ENCODE peak calls at places on chromosomes 7 and 10, in ten cellular contexts. T, V, H, J, I, E, L, P, B and C are unnamed samples.

GRCh38 chr10:76329891-76330575 is 898.6 kb downstream of the LRMDA start:
- DNase-seq in T (no peak), V (no peak), H (no peak), J (peak), I (no peak), E (no peak), L (no peak), P (no peak), B (no peak), C (no peak)

GRCh38 chr7:135672560-135673359 is 10.4 kb downstream of the STMP1 start:
- DNase-seq in T (no peak), V (peak), H (no peak), J (peak), I (peak), E (peak), L (no peak), P (no peak), B (no peak), C (no peak)

GRCh38 chr7:33982425-33982786 is 77.1 kb downstream of the BMPER start:
- DNase-seq in T (no peak), V (no peak), H (no peak), J (peak), I (no peak), E (no peak), L (no peak), P (no peak), B (no peak), C (no peak)

GRCh38 chr7:45712872-45713668 is 138.9 kb downstream of the ADCY1 start:
- DNase-seq in T (no peak), V (no peak), H (peak), J (no peak), I (no peak), E (no peak), L (peak), P (no peak), B (no peak), C (no peak)

GRCh38 chr7:24907311-24907886 is 72.6 kb downstream of the OSBPL3 start:
- DNase-seq in T (no peak), V (no peak), H (no peak), J (peak), I (no peak), E (no peak), L (no peak), P (no peak), B (no peak), C (no peak)

GRCh38 chr7:147235983-147236382 is 1119.4 kb downstream of the CNTNAP2 start:
- DNase-seq in T (no peak), V (no peak), H (no peak), J (no peak), I (no peak), E (no peak), L (no peak), P (no peak), B (no peak), C (no peak)

GRCh38 chr7:51278797-51279196 is 37.8 kb downstream of the COBL start:
- DNase-seq in T (peak), V (no peak), H (no peak), J (peak), I (no peak), E (no peak), L (no peak), P (no peak), B (no peak), C (no peak)

GRCh38 chr7:98251251-98251843 is 685 bp downstream of the TECPR1 start:
- DNase-seq in T (peak), V (no peak), H (no peak), J (no peak), I (no peak), E (peak), L (no peak), P (peak), B (peak), C (no peak)

GRCh38 chr7:142319970-142320369 is 62.1 kb upstream of the PRSS58 start:
- DNase-seq in T (no peak), V (no peak), H (peak), J (no peak), I (no peak), E (no peak), L (no peak), P (no peak), B (no peak), C (no peak)

GRCh38 chr10:113709221-113709838 is 29.6 kb downstream of the CASP7 start:
- DNase-seq in T (no peak), V (no peak), H (no peak), J (peak), I (peak), E (no peak), L (no peak), P (no peak), B (no peak), C (no peak)

GRCh38 chr7:147607151-147607800 is 983.3 kb upstream of the C7orf33 start:
- DNase-seq in T (no peak), V (peak), H (peak), J (no peak), I (no peak), E (no peak), L (no peak), P (no peak), B (no peak), C (no peak)

GRCh38 chr7:102111063-102111757 is 175.5 kb upstream of the SH2B2 start:
- DNase-seq in T (no peak), V (no peak), H (no peak), J (no peak), I (no peak), E (no peak), L (no peak), P (peak), B (no peak), C (no peak)

GRCh38 chr7:154577141-154577540 is 425.8 kb downstream of the PAXIP1 start:
- DNase-seq in T (no peak), V (no peak), H (no peak), J (no peak), I (no peak), E (no peak), L (no peak), P (no peak), B (no peak), C (no peak)

GRCh38 chr10:86349474-86349873 is 17.1 kb downstream of the GRID1 start:
- DNase-seq in T (no peak), V (peak), H (peak), J (no peak), I (no peak), E (peak), L (peak), P (no peak), B (no peak), C (no peak)

GRCh38 chr7:73737491-73738219 is 947 bp downstream of the ABHD11 start:
- DNase-seq in T (no peak), V (no peak), H (no peak), J (no peak), I (no peak), E (no peak), L (peak), P (no peak), B (no peak), C (no peak)

GRCh38 chr7:143385891-143386781 is 5.0 kb downstream of the ZYX start:
- DNase-seq in T (no peak), V (no peak), H (no peak), J (no peak), I (no peak), E (peak), L (peak), P (no peak), B (peak), C (no peak)

GRCh38 chr7:128812514-128813168 is 17.6 kb upstream of the FLNC start:
- DNase-seq in T (peak), V (no peak), H (no peak), J (no peak), I (no peak), E (no peak), L (no peak), P (no peak), B (no peak), C (no peak)

GRCh38 chr7:45024126-45024744 is 24.2 kb downstream of the CCM2 start:
- DNase-seq in T (no peak), V (no peak), H (no peak), J (no peak), I (no peak), E (no peak), L (no peak), P (no peak), B (no peak), C (no peak)

GRCh38 chr10:48804740-48805182 is 120.1 kb downstream of the WDFY4 start:
- DNase-seq in T (no peak), V (no peak), H (no peak), J (no peak), I (no peak), E (no peak), L (no peak), P (no peak), B (no peak), C (no peak)

DNA sequence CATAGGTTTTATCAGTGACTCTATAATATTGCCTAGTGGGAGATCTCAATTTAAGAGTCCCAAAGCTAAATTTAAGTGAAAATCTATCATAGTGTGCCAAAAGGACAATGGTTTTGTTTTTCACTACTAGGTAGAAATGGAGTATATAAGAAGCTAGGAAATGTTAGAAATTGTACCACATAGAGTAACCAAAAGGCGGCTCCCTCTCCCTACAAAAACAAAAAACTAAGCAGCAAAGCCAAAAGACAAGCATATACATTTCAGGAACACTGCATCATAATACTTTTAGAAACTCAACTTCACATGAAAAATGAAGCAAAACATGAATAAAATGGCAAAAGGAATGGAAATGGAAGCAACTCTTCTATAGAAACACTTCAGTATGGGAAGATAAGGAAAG is 271.6 kb downstream of the CACNA2D1 start:
- DNase-seq in T (no peak), V (no peak), H (no peak), J (no peak), I (no peak), E (no peak), L (no peak), P (no peak), B (no peak), C (no peak)
- TF ChIP-seq CTCF in T (no peak), V (no peak), H (no peak), J (peak), I (no peak), E (no peak), L (no peak), P (no peak), B (no peak), C (no peak)

GRCh38 chr7:100358027-100358856 is at the start of gene PILRB:
- DNase-seq in T (no peak), V (no peak), H (no peak), J (no peak), I (no peak), E (no peak), L (no peak), P (no peak), B (peak), C (no peak)

GRCh38 chr7:100357131-100357561 is 771 bp upstream of the PILRB start:
- DNase-seq in T (no peak), V (no peak), H (no peak), J (no peak), I (no peak), E (no peak), L (peak), P (no peak), B (no peak), C (no peak)

GRCh38 chr7:100356416-100357068 is 1.4 kb upstream of the PILRB start:
- DNase-seq in T (no peak), V (no peak), H (no peak), J (no peak), I (no peak), E (no peak), L (peak), P (no peak), B (peak), C (no peak)

GRCh38 chr7:100360102-100360607 is 2.2 kb downstream of the PILRB start:
- DNase-seq in T (no peak), V (no peak), H (no peak), J (no peak), I (no peak), E (no peak), L (no peak), P (no peak), B (peak), C (no peak)

GRCh38 chr7:100358857-100359212 is 918 bp downstream of the PILRB start:
- DNase-seq in T (no peak), V (no peak), H (no peak), J (no peak), I (no peak), E (no peak), L (no peak), P (no peak), B (peak), C (no peak)
- TF ChIP-seq CTCF in T (no peak), V (no peak), H (no peak), J (no peak), I (no peak), E (no peak), L (no peak), P (no peak), B (no peak), C (no peak)

GRCh38 chr10:29529146-29529545 is 105.6 kb downstream of the SVIL start:
- DNase-seq in T (no peak), V (no peak), H (no peak), J (no peak), I (no peak), E (no peak), L (no peak), P (no peak), B (no peak), C (no peak)
- TF ChIP-seq CTCF in T (no peak), V (no peak), H (peak), J (no peak), I (no peak), E (no peak), L (no peak), P (no peak), B (no peak), C (no peak)

DNA sequence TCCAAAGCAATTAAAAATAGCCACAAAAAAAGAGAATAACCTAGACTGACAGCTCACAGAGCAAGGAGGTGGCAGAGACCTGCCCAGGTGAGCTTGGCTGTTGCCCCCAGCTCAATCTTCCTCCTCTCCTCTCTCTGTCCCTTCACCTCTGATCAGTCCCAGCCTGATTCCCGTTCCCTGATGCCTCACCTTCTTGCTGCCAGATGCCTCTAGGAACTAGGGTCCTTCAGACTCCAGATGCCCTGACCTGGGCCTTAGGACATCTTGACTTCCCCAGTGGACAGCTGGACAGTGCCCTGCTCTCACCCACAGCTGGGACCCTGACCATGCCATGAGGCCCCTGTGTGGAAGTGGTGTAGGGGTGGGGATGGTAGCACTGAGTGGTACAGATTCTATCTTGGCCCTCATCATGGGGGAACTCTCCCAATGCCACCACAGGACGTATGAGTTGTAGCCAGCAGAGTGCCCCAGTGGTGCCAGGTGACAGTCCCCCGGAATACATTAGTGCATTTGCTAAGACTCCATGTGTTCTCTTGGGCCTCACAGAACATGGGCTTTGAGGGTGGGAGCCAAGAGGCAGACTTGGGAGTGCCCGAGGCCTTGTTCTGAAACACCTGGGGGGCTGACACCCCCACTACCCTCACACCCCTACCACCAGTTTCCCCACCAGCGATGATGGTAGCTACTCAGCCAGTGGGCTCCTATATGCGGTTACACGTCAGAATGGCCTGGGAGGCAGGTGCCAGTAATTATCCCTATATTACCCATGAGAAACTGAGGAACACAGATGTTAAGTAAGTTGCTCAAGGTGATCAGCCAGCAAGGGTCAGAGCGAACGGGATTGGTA is 2.0 kb downstream of the DEPP1 start:
- DNase-seq in T (no peak), V (no peak), H (no peak), J (no peak), I (no peak), E (no peak), L (no peak), P (no peak), B (no peak), C (no peak)
- TF ChIP-seq CTCF in T (no peak), V (no peak), H (no peak), J (no peak), I (no peak), E (no peak), L (no peak), P (no peak), B (no peak), C (no peak)

GRCh38 chr10:7876541-7877127 is 58.3 kb downstream of the TAF3 start:
- DNase-seq in T (no peak), V (no peak), H (no peak), J (no peak), I (no peak), E (no peak), L (no peak), P (no peak), B (no peak), C (no peak)

GRCh38 chr10:7866191-7866590 is 47.9 kb downstream of the TAF3 start:
- DNase-seq in T (no peak), V (no peak), H (no peak), J (no peak), I (no peak), E (no peak), L (no peak), P (no peak), B (no peak), C (no peak)

GRCh38 chr10:7874864-7875263 is 56.6 kb downstream of the TAF3 start:
- DNase-seq in T (no peak), V (no peak), H (no peak), J (no peak), I (no peak), E (no peak), L (no peak), P (no peak), B (no peak), C (no peak)

DNA sequence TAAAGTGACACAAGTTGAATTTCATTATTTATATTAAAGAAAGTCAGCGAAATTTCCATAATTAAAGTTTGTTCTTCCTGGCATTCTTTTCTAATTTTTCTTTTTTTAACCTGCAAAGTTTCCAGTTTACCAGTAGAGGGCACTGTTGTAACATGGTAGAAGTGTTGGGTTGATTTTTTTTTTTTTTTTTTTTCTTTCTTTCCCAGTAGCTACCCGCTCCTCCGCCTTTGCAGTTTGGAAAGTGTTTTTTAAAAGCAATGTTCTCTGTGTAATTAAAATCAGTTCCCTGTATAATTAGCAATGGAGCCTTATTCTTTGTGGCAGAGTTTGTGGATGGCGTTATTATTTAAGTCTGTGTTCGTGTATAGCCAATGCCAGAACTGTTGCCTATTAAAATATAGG is 53.7 kb downstream of the TAF3 start:
- DNase-seq in T (no peak), V (no peak), H (no peak), J (peak), I (no peak), E (no peak), L (no peak), P (no peak), B (no peak), C (no peak)
- TF ChIP-seq CTCF in T (peak), V (peak), H (peak), J (peak), I (peak), E (peak), L (peak), P (peak), B (peak), C (peak)

GRCh38 chr7:150973571-150974451 is 4.3 kb downstream of the KCNH2 start:
- DNase-seq in T (no peak), V (no peak), H (peak), J (no peak), I (no peak), E (no peak), L (peak), P (peak), B (peak), C (no peak)

GRCh38 chr7:150972746-150973145 is 5.4 kb downstream of the KCNH2 start:
- DNase-seq in T (no peak), V (no peak), H (no peak), J (no peak), I (no peak), E (no peak), L (peak), P (no peak), B (no peak), C (no peak)

GRCh38 chr7:150976529-150977381 is 1.4 kb downstream of the KCNH2 start:
- DNase-seq in T (no peak), V (no peak), H (peak), J (no peak), I (no peak), E (no peak), L (peak), P (no peak), B (no peak), C (no peak)

GRCh38 chr7:150975536-150976285 is 2.4 kb downstream of the KCNH2 start:
- DNase-seq in T (no peak), V (no peak), H (no peak), J (no peak), I (no peak), E (no peak), L (peak), P (no peak), B (no peak), C (no peak)

DNA sequence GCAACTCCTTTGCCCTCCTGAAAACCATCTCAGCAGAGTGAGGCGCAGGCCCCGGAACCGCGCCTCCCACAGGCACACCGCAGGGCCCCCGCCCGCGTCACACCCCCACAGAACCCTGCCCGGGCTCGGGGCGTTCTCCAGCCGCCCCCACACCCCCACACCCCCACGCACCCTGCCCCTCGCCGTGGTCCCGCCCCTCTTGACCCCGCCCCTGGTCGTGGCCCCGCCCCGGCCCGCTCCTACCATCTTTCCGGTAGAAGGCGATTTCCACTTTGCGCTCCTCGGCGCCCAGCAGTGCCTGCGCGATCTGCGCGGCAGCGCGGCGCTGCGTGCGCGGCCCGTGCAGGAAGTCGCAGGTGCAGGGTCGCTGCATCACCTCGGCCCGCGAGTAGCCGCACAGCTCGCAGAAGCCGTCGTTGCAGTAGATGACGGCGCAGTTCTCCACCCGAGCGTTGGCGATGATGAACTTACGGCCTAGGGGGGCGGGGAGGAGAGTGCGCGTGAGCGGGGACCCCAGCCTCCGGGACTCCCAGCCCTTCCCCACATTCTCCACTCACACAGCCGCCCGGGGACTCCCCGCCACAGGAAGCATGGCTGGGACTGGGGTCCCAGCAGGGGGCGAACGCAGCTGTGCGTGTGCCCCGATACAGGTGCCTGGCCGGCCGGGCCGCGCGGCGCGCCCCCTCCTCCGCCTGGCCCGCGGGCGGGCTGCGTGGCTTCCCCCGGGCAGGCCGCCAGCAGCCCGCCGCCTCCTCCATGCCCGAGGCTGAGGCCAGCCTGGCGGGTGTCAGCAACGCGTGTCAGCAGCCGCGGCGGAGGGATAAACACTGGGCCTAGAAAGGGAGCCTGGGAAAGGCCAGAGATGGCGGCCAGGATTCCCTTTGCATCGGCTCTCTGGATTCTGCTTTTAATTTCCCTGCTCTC is 3.4 kb downstream of the KCNH2 start:
- DNase-seq in T (no peak), V (no peak), H (peak), J (no peak), I (no peak), E (peak), L (peak), P (peak), B (peak), C (no peak)
- TF ChIP-seq CTCF in T (no peak), V (peak), H (peak), J (peak), I (peak), E (peak), L (no peak), P (peak), B (peak), C (peak)

DNA sequence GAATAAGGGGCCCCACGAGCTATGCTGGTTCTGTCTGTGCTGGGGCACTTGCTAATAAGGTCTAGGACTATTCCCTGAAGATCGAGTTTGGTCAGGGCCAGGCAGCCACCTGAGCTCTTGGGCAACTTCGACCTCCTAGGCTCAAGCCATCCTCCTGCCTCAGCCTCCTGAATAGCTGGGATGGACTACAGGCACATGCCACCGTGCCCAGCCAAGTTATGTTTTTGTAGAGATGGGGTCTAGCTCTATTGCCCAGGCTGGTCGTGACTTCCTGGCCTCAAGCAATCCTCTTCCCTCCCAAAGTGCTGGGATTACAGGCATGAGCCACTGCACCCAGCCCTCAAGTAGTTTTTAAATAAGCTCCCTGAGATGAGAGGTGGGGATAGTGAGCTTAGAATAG is 2.9 kb downstream of the ZP3 start:
- DNase-seq in T (no peak), V (no peak), H (no peak), J (no peak), I (no peak), E (no peak), L (no peak), P (no peak), B (no peak), C (no peak)
- TF ChIP-seq CTCF in T (no peak), V (no peak), H (no peak), J (no peak), I (no peak), E (no peak), L (no peak), P (no peak), B (no peak), C (no peak)